ENCODE peak calls at places on chromosomes 11 and 22, in ten cellular contexts. D is HS-5, B is astrocyte of the cerebellum, Q is suprapubic skin, X is amniotic stem cell, C is germinal center, J is psoas muscle, S is GM13976, A is left ventricle myocardium inferior, F is NCI-H524. P is an unnamed sample.

GRCh38 chr11:12885717-12886226 is 123.3 kb upstream of the RASSF10 start:
- DNase-seq in Q (no peak), X (no peak), D (no peak), A (no peak), J (no peak), F (no peak), S (no peak), B (no peak), C (no peak), P (no peak)

GRCh38 chr11:1750481-1750839 is at the start of gene IFITM10:
- DNase-seq in F (no peak), C (no peak), D (no peak), A (peak; percentile 34), B (no peak), X (no peak), J (peak; percentile 73), Q (no peak), S (peak; percentile 30), P (no peak)

GRCh38 chr22:20956258-20957117 is 10.6 kb upstream of the AIFM3 start:
- DNase-seq in Q (no peak), S (no peak), F (no peak), X (no peak), B (no peak), D (no peak), C (no peak), A (no peak), J (peak; percentile 50), P (no peak)

GRCh38 chr11:58028687-58029411 is 1.9 kb upstream of the OR6Q1 start:
- DNase-seq in A (no peak), Q (no peak), X (no peak), J (no peak), F (no peak), C (no peak), D (no peak), B (no peak), S (no peak), P (no peak)

GRCh38 chr22:40107756-40108437 is 69.8 kb upstream of the TNRC6B start:
- DNase-seq in S (no peak), J (no peak), B (no peak), C (no peak), Q (no peak), F (no peak), D (no peak), X (peak; percentile 68), A (no peak), P (no peak)

GRCh38 chr22:39595622-39596182 is 25.1 kb downstream of the CACNA1I start:
- DNase-seq in F (no peak), A (no peak), X (no peak), D (no peak), C (no peak), S (no peak), J (no peak), Q (no peak), B (no peak), P (no peak)

GRCh38 chr11:78562398-78562797 is 12.3 kb downstream of the NARS2 start:
- DNase-seq in D (peak; percentile 63), Q (no peak), J (no peak), F (no peak), X (no peak), B (peak; percentile 48), S (no peak), C (no peak), A (no peak), P (peak; percentile 58)

GRCh38 chr11:68780829-68781228 is 29.5 kb upstream of the TESMIN start:
- DNase-seq in C (peak; percentile 10), J (no peak), S (no peak), X (no peak), D (no peak), B (no peak), F (no peak), Q (no peak), A (peak; percentile 77), P (no peak)

GRCh38 chr11:29989181-29989580 is 27.6 kb downstream of the KCNA4 start:
- DNase-seq in A (no peak), X (no peak), F (no peak), Q (no peak), C (no peak), B (no peak), J (no peak), S (no peak), D (peak; percentile 26), P (no peak)

GRCh38 chr22:27124336-27125023 is 467.1 kb downstream of the MIAT start:
- DNase-seq in D (no peak), S (no peak), C (no peak), A (peak; percentile 59), J (peak; percentile 58), X (no peak), F (peak; percentile 96), Q (no peak), B (no peak), P (no peak)

GRCh38 chr11:77107950-77108349 is 5.3 kb downstream of the OMP start:
- DNase-seq in A (no peak), D (peak; percentile 67), Q (no peak), X (peak; percentile 62), B (peak; percentile 68), F (no peak), S (no peak), C (no peak), J (peak; percentile 72), P (peak; percentile 99)

GRCh38 chr22:39463277-39463676 is 6.5 kb downstream of the MGAT3 start:
- DNase-seq in S (no peak), F (no peak), A (no peak), C (no peak), J (no peak), X (no peak), Q (no peak), D (no peak), B (no peak), P (no peak)

GRCh38 chr11:16081756-16082531 is 274.4 kb downstream of the SOX6 start:
- DNase-seq in Q (no peak), X (no peak), B (no peak), D (no peak), F (peak; percentile 25), C (no peak), S (no peak), J (no peak), A (no peak), P (no peak)

GRCh38 chr11:45180888-45181594 is 34.6 kb downstream of the PRDM11 start:
- DNase-seq in C (peak; percentile 54), B (no peak), J (peak; percentile 89), F (no peak), X (peak; percentile 79), Q (no peak), A (peak; percentile 64), S (peak; percentile 61), D (no peak), P (peak; percentile 38)

GRCh38 chr11:34721646-34722045 is 100.8 kb downstream of the EHF start:
- DNase-seq in A (no peak), F (no peak), C (no peak), J (no peak), B (peak; percentile 29), D (no peak), Q (no peak), X (no peak), S (no peak), P (no peak)

GRCh38 chr22:49521787-49522224 is 305.9 kb downstream of the BRD1 start:
- DNase-seq in X (no peak), F (no peak), A (no peak), J (peak; percentile 81), D (no peak), C (no peak), B (no peak), Q (peak; percentile 34), S (no peak), P (no peak)

GRCh38 chr11:11786771-11787170 is 55.0 kb upstream of the USP47 start:
- DNase-seq in F (peak; percentile 20), C (no peak), X (no peak), J (no peak), Q (no peak), B (peak; percentile 5), D (no peak), A (no peak), S (no peak), P (no peak)

GRCh38 chr11:110712643-110713468 is 619 bp upstream of the ARHGAP20 start:
- DNase-seq in Q (no peak), S (no peak), A (no peak), F (peak; percentile 16), C (no peak), J (peak; percentile 60), B (peak; percentile 34), D (no peak), X (no peak), P (no peak)

GRCh38 chr11:130555251-130555841 is 106.9 kb downstream of the ADAMTS15 start:
- DNase-seq in C (no peak), A (no peak), X (no peak), S (no peak), J (peak; percentile 68), Q (no peak), F (no peak), D (no peak), B (no peak), P (no peak)

GRCh38 chr11:45331839-45332485 is 45.8 kb upstream of the SYT13 start:
- DNase-seq in X (no peak), D (no peak), A (no peak), Q (no peak), F (no peak), B (no peak), C (no peak), S (no peak), J (no peak), P (no peak)

GRCh38 chr11:94770563-94771120 is 2.5 kb downstream of the AMOTL1 start:
- DNase-seq in Q (no peak), J (no peak), D (no peak), C (no peak), S (no peak), A (no peak), X (no peak), B (no peak), F (no peak), P (no peak)

GRCh38 chr11:128917144-128917684 is 25.5 kb downstream of the TP53AIP1 start:
- DNase-seq in C (no peak), X (no peak), D (no peak), A (peak; percentile 0), J (no peak), B (no peak), S (no peak), Q (no peak), F (no peak), P (no peak)

GRCh38 chr22:31538815-31539214 is 42.5 kb downstream of the SFI1 start:
- DNase-seq in F (no peak), A (no peak), X (no peak), D (no peak), Q (no peak), B (no peak), S (peak; percentile 54), J (no peak), C (no peak), P (no peak)

GRCh38 chr11:47148903-47149535 is 27.7 kb downstream of the ARFGAP2 start:
- DNase-seq in B (no peak), F (peak; percentile 29), A (peak; percentile 26), J (no peak), C (no peak), Q (no peak), D (no peak), X (no peak), S (no peak), P (no peak)

GRCh38 chr11:17753153-17753552 is 18.6 kb downstream of the KCNC1 start:
- DNase-seq in A (peak; percentile 7), J (peak; percentile 80), F (no peak), B (no peak), D (no peak), X (no peak), C (no peak), Q (no peak), S (no peak), P (no peak)

GRCh38 chr11:115247404-115247803 is 256.8 kb downstream of the CADM1 start:
- DNase-seq in Q (no peak), X (no peak), A (no peak), D (no peak), C (no peak), S (no peak), F (no peak), J (no peak), B (peak; percentile 89), P (no peak)

GRCh38 chr22:19849800-19850481 is 4.7 kb downstream of the GNB1L start:
- DNase-seq in X (no peak), F (no peak), J (no peak), S (no peak), C (no peak), A (no peak), D (no peak), Q (no peak), B (no peak), P (no peak)

GRCh38 chr11:3037041-3037944 is 19.9 kb downstream of the CARS1 start:
- DNase-seq in F (peak; percentile 45), B (peak; percentile 48), C (peak; percentile 49), X (peak; percentile 50), J (peak; percentile 91), S (peak; percentile 64), D (no peak), A (peak; percentile 80), Q (no peak), P (no peak)